ENCODE peak calls at places on chromosome 3, in eight cellular contexts. S is hippocampal formation; N is neural crest cell; Q is HTR-8/SVneo; U is ovary; T is endodermal cell; D is CD8-positive, alpha-beta T cell; K is kidney glomerular epithelial cell. A is an unnamed sample.

GRCh38 chr3:141401584-141402475 is 33.5 kb downstream of the ZBTB38 start:
- DNase-seq in T (peak), D (peak), S (peak), K (no peak), U (peak), N (peak), Q (peak), A (no peak)

GRCh38 chr3:50100956-50101845 is 12.5 kb downstream of the RBM5 start:
- DNase-seq in K (no peak), T (no peak), D (no peak), Q (no peak), U (no peak), N (no peak), S (no peak), A (no peak)

GRCh38 chr3:188929138-188929537 is 242.6 kb upstream of the TPRG1 start:
- DNase-seq in Q (peak), T (peak), N (no peak), D (no peak), S (no peak), U (no peak), K (no peak), A (no peak)

GRCh38 chr3:149839874-149840273 is 26.9 kb downstream of the RNF13 start:
- DNase-seq in Q (no peak), U (no peak), D (no peak), N (no peak), S (no peak), T (no peak), K (no peak), A (no peak)

GRCh38 chr3:195550723-195551122 is 7.6 kb upstream of the PPP1R2 start:
- DNase-seq in T (no peak), K (no peak), U (no peak), D (no peak), N (no peak), S (no peak), Q (no peak), A (no peak)

GRCh38 chr3:122944671-122945151 is 82.9 kb downstream of the SEMA5B start:
- DNase-seq in T (peak), Q (no peak), U (no peak), N (no peak), S (no peak), D (no peak), K (no peak), A (no peak)

GRCh38 chr3:15272431-15273196 is 59.8 kb downstream of the SH3BP5 start:
- DNase-seq in Q (no peak), K (no peak), T (peak), N (no peak), U (peak), S (no peak), D (no peak), A (no peak)

GRCh38 chr3:124985358-124985757 is 50.8 kb upstream of the MUC13 start:
- DNase-seq in N (no peak), T (no peak), U (peak), Q (peak), K (no peak), D (no peak), S (no peak), A (peak)

GRCh38 chr3:105793040-105793439 is 75.8 kb downstream of the CBLB start:
- DNase-seq in D (no peak), T (no peak), S (no peak), K (no peak), U (no peak), N (no peak), Q (no peak), A (no peak)

GRCh38 chr3:41247590-41247989 is 48.3 kb downstream of the CTNNB1 start:
- DNase-seq in N (no peak), K (no peak), Q (no peak), D (no peak), U (no peak), T (no peak), S (peak), A (no peak)